ENCODE peak calls at places on chromosome 11, in eight cellular contexts. G is right atrium auricular region; I is CD4-positive, CD25-positive, alpha-beta regulatory T cell; K is HepG2; W is lower lobe of right lung; Q is mucosa of descending colon; J is right lobe of liver; U is uterus. F is an unnamed sample.
A peak's percentile ranks its signal among the peaks of the same experiment; 100 is the strongest.

GRCh38 chr11:10581481-10582019 is 13.1 kb upstream of the LYVE1 start:
- DNase-seq in Q (no peak), J (peak; percentile 70), I (no peak), K (no peak), W (peak; percentile 69), U (no peak), G (no peak), F (no peak)

GRCh38 chr11:4076774-4077173 is 17.8 kb upstream of the RRM1 start:
- DNase-seq in G (no peak), U (no peak), J (no peak), I (no peak), W (no peak), K (no peak), Q (no peak), F (no peak)

GRCh38 chr11:12174145-12175143 is 64.1 kb downstream of the MICAL2 start:
- DNase-seq in I (no peak), W (no peak), K (no peak), U (no peak), Q (no peak), G (no peak), J (no peak), F (no peak)

GRCh38 chr11:30987819-30988218 is 381.7 kb downstream of the DCDC1 start:
- DNase-seq in Q (no peak), U (no peak), W (no peak), J (peak; percentile 53), K (no peak), I (no peak), G (no peak), F (no peak)

GRCh38 chr11:9691865-9692264 is 28.0 kb downstream of the SWAP70 start:
- DNase-seq in I (no peak), K (no peak), G (no peak), W (no peak), U (no peak), J (no peak), Q (no peak), F (no peak)

GRCh38 chr11:5509803-5510202 is at the start of gene UBQLN3:
- DNase-seq in U (no peak), K (no peak), G (no peak), J (no peak), W (no peak), Q (no peak), I (no peak), F (no peak)

GRCh38 chr11:34576331-34576730 is 44.6 kb upstream of the EHF start:
- DNase-seq in W (no peak), I (no peak), Q (no peak), K (no peak), J (no peak), G (no peak), U (no peak), F (no peak)

GRCh38 chr11:13434247-13435205 is 28.5 kb downstream of the BTBD10 start:
- DNase-seq in J (no peak), I (no peak), U (no peak), G (no peak), Q (no peak), K (no peak), W (no peak), F (no peak)

GRCh38 chr11:39651857-39652461 is 1807.5 kb downstream of the LRRC4C start:
- DNase-seq in U (no peak), Q (no peak), I (no peak), J (no peak), K (no peak), W (no peak), G (no peak), F (peak; percentile 65)

GRCh38 chr11:107011977-107012376 is 6.3 kb downstream of the GUCY1A2 start:
- DNase-seq in Q (no peak), U (no peak), W (no peak), J (no peak), I (no peak), G (no peak), K (no peak), F (no peak)

GRCh38 chr11:121958978-121959340 is 157.1 kb downstream of the BLID start:
- DNase-seq in K (no peak), G (no peak), U (no peak), W (no peak), I (no peak), Q (no peak), J (no peak), F (no peak)

GRCh38 chr11:121886005-121886739 is 229.8 kb downstream of the BLID start:
- DNase-seq in J (no peak), G (no peak), Q (no peak), K (no peak), U (peak; percentile 73), I (no peak), W (no peak), F (no peak)

GRCh38 chr11:73528420-73528819 is 69.5 kb downstream of the FAM168A start:
- DNase-seq in I (no peak), W (no peak), K (no peak), U (no peak), J (no peak), G (no peak), Q (no peak), F (no peak)

GRCh38 chr11:16011396-16011795 is 344.9 kb downstream of the SOX6 start:
- DNase-seq in Q (no peak), J (no peak), W (no peak), U (no peak), I (no peak), G (no peak), K (no peak), F (no peak)

DNA sequence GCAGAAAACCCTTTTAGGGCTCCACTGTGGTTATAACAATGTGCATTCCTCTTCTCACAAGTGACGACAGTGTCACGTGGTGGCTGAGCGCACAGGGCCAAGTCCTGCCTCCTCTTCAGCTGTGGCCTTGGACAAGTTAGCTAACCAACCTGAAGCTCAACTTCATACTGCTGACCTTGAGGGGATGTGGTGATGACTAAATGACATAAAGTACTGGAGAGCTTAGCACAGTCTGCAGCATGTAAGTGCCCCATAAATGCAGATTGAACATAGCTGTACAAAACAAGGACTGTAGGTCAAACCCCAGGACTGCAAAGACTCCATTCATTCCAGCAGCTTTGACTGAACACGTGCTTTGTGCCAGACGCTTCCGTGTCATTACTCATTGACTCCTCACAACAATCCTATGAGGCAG is 20.1 kb upstream of the MRGPRX2 start:
- DNase-seq in J (no peak), G (no peak), W (peak; percentile 53), U (no peak), Q (no peak), I (no peak), K (peak; percentile 65), F (peak; percentile 77)
- H3K4me1 ChIP-seq in J (peaks cover 4% of the 10 kb centered on the region), G (no peaks in the 10 kb centered on the region), W (peaks cover 4% of the 10 kb centered on the region), U (no peaks in the 10 kb centered on the region), Q (no peaks in the 10 kb centered on the region), I (no peaks in the 10 kb centered on the region), K (peaks cover 5% of the 10 kb centered on the region), F (no peaks in the 10 kb centered on the region)

GRCh38 chr11:70596091-70596490 is 197.8 kb downstream of the CTTN start:
- DNase-seq in Q (no peak), W (no peak), J (peak; percentile 22), G (no peak), U (no peak), I (no peak), K (no peak), F (peak; percentile 50)
- H3K9me3 ChIP-seq in Q (no peaks in the 10 kb centered on the region), W (no peaks in the 10 kb centered on the region), J (no peaks in the 10 kb centered on the region), G (no peaks in the 10 kb centered on the region), U (no peaks in the 10 kb centered on the region), I (no peaks in the 10 kb centered on the region), K (no peaks in the 10 kb centered on the region), F (no peaks in the 10 kb centered on the region)

GRCh38 chr11:724733-725386 is 18.8 kb downstream of the EPS8L2 start:
- DNase-seq in Q (no peak), J (peak; percentile 54), W (no peak), I (no peak), K (no peak), G (no peak), U (no peak), F (peak; percentile 73)
- H3K4me1 ChIP-seq in Q (peaks cover 37% of the 10 kb centered on the region), J (peaks cover 7% of the 10 kb centered on the region), W (peaks cover 46% of the 10 kb centered on the region), I (peaks cover 60% of the 10 kb centered on the region), K (peaks cover 33% of the 10 kb centered on the region), G (no peaks in the 10 kb centered on the region), U (peaks cover 10% of the 10 kb centered on the region), F (no peaks in the 10 kb centered on the region)

DNA sequence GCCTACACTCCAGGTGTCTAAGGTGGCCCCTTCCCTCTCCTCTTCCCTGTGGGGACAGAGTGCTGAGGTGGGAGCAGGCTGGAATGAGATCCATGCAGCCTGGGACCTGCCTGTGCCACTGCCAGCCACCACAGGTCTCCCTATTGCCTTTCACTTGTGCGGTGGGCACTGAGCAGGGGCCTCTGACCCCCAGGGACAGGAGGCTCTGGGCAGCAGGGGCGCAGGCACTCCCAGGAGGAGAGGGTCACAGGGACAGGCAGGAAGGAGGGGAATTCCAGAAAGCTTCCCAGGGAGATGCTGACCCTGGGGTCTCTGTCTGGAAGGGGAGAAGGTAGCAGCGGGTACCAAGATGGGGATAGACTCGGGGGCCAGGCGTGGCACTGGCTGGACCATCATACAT is 228.5 kb upstream of the B3GAT1 start:
- DNase-seq in Q (no peak), W (no peak), K (no peak), I (no peak), U (no peak), G (no peak), J (no peak), F (no peak)
- H3K9me3 ChIP-seq in Q (no peaks in the 10 kb centered on the region), W (no peaks in the 10 kb centered on the region), K (no peaks in the 10 kb centered on the region), I (no peaks in the 10 kb centered on the region), U (no peaks in the 10 kb centered on the region), G (no peaks in the 10 kb centered on the region), J (no peaks in the 10 kb centered on the region), F (no peaks in the 10 kb centered on the region)

DNA sequence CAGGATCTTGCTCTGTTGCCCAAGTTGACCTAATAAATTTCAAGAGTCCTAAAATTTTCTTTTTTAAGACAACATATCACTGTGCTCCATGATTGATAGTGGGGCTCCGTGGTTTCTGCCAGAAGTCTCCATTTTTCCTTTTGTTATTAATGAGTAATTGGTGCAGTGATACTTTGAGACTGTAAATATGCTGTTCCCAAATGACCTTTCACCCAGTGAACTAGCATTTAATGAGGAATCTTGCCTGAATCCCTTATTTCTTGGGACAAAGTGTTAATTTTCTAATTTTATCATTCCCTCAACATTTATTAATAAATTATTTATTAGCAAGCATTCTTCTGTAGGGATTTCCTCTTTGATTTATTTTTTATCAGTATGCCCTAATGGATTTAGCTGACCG is 2.3 kb upstream of the DHCR7 start:
- DNase-seq in U (no peak), I (no peak), J (no peak), W (no peak), G (no peak), K (no peak), Q (no peak), F (no peak)
- H3K4me1 ChIP-seq in U (no peaks in the 10 kb centered on the region), I (peaks cover 64% of the 10 kb centered on the region), J (peaks cover 56% of the 10 kb centered on the region), W (peaks cover 52% of the 10 kb centered on the region), G (no peaks in the 10 kb centered on the region), K (peaks cover 64% of the 10 kb centered on the region), Q (peaks cover 23% of the 10 kb centered on the region), F (peaks cover 18% of the 10 kb centered on the region)

GRCh38 chr11:55838452-55838851 is at the start of gene OR5D16:
- DNase-seq in W (no peak), K (no peak), G (no peak), Q (no peak), I (no peak), J (no peak), U (no peak), F (no peak)
- H3K9me3 ChIP-seq in W (no peaks in the 10 kb centered on the region), K (peaks cover 22% of the 10 kb centered on the region), G (no peaks in the 10 kb centered on the region), Q (peaks cover 6% of the 10 kb centered on the region), I (no peaks in the 10 kb centered on the region), J (no peaks in the 10 kb centered on the region), U (no peaks in the 10 kb centered on the region), F (peaks cover 2% of the 10 kb centered on the region)

DNA sequence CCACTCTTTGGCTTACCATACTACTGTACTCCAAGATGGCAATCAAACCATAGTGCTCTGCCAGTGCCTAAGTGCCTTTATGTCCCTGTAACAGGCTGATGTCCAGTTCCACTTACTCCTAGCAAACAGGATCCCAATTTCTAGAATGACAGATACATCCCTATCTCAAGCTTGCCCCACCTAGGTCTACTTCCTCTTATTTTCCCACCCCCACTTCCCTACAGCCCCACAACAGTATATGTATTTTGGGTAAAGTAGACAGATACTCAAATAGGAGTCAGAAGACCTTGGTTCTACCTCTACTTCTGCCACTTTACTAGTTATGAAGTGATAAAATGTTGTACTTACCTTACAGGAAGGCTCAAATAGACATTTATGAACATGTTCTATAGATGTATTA is 24.1 kb downstream of the SIK3 start:
- DNase-seq in W (no peak), J (no peak), G (no peak), U (no peak), Q (no peak), K (no peak), I (no peak), F (no peak)
- H3K4me1 ChIP-seq in W (peaks cover 58% of the 10 kb centered on the region), J (peaks cover 76% of the 10 kb centered on the region), G (no peaks in the 10 kb centered on the region), U (no peaks in the 10 kb centered on the region), Q (peaks cover 34% of the 10 kb centered on the region), K (peaks cover 75% of the 10 kb centered on the region), I (peaks cover 16% of the 10 kb centered on the region), F (peaks cover 16% of the 10 kb centered on the region)

F was measured in kidney.